ENCODE peak calls at places on chromosome 18, in seven cellular contexts. R is AG04450, W is astrocyte of the spinal cord, S is HepG2, B is small intestine, Z is neuronal stem cell, V is cardiac fibroblast. U is an unnamed sample.

GRCh38 chr18:48566588-48566987 is 27.8 kb downstream of the CTIF start:
- DNase-seq in W (no peak), B (no peak), V (peak; percentile 31), R (no peak), Z (no peak), S (no peak), U (no peak)

GRCh38 chr18:8454136-8454535 is 155.1 kb upstream of the RAB12 start:
- DNase-seq in Z (no peak), R (no peak), W (no peak), V (no peak), S (no peak), B (no peak), U (no peak)

GRCh38 chr18:69138088-69138487 is 262.6 kb upstream of the DOK6 start:
- DNase-seq in Z (no peak), V (no peak), W (no peak), R (no peak), B (no peak), S (no peak), U (no peak)

GRCh38 chr18:69064063-69064462 is 266.2 kb downstream of the CCDC102B start:
- DNase-seq in S (no peak), Z (no peak), W (no peak), R (no peak), B (no peak), V (no peak), U (no peak)

GRCh38 chr18:70132999-70133398 is 72.5 kb downstream of the RTTN start:
- DNase-seq in S (peak; percentile 10), R (peak; percentile 86), Z (no peak), W (peak; percentile 95), V (peak; percentile 71), B (no peak), U (no peak)

GRCh38 chr18:58069104-58069503 is 25.1 kb downstream of the NEDD4L start:
- DNase-seq in Z (no peak), S (no peak), V (no peak), R (no peak), B (no peak), W (no peak), U (no peak)

GRCh38 chr18:44938396-44939036 is 257.8 kb downstream of the SETBP1 start:
- DNase-seq in Z (no peak), B (peak; percentile 90), W (no peak), S (no peak), R (no peak), V (no peak), U (no peak)

GRCh38 chr18:13221821-13222220 is 3.3 kb downstream of the LDLRAD4 start:
- DNase-seq in Z (no peak), R (no peak), V (peak; percentile 33), W (peak; percentile 38), S (no peak), B (peak; percentile 26), U (peak; percentile 76)

GRCh38 chr18:55018602-55019001 is 59.3 kb upstream of the CCDC68 start:
- DNase-seq in V (peak; percentile 70), S (no peak), B (no peak), Z (no peak), W (peak; percentile 73), R (no peak), U (no peak)

GRCh38 chr18:12883003-12883683 is 894 bp downstream of the PTPN2 start:
- DNase-seq in R (no peak), B (no peak), Z (no peak), V (no peak), W (no peak), S (no peak), U (no peak)

GRCh38 chr18:62784966-62785413 is 69.6 kb downstream of the PHLPP1 start:
- DNase-seq in Z (no peak), S (no peak), R (no peak), B (no peak), V (peak; percentile 47), W (peak; percentile 40), U (no peak)

GRCh38 chr18:46767217-46767616 is 10.4 kb upstream of the ST8SIA5 start:
- DNase-seq in R (no peak), S (no peak), V (no peak), W (no peak), B (no peak), Z (no peak), U (no peak)

GRCh38 chr18:32249147-32249546 is 59.3 kb downstream of the MEP1B start:
- DNase-seq in B (no peak), V (no peak), R (no peak), S (no peak), Z (no peak), W (no peak), U (no peak)

GRCh38 chr18:73283788-73284187 is 416.0 kb upstream of the NETO1 start:
- DNase-seq in B (no peak), W (peak; percentile 87), R (peak; percentile 36), S (no peak), Z (no peak), V (peak; percentile 4), U (no peak)

GRCh38 chr18:79393626-79394401 is 1.9 kb upstream of the NFATC1 start:
- DNase-seq in R (peak; percentile 20), V (peak; percentile 95), W (peak; percentile 88), S (peak; percentile 28), B (peak; percentile 57), Z (no peak), U (peak; percentile 96)

GRCh38 chr18:59927246-59927825 is 27.5 kb downstream of the PMAIP1 start:
- DNase-seq in Z (no peak), R (no peak), S (no peak), W (no peak), V (peak; percentile 55), B (peak; percentile 15), U (no peak)

GRCh38 chr18:23143871-23144270 is 8.6 kb downstream of the CABLES1 start:
- DNase-seq in W (peak; percentile 17), S (no peak), Z (no peak), R (no peak), V (peak; percentile 52), B (no peak), U (no peak)

GRCh38 chr18:28689591-28689990 is 512.7 kb upstream of the CDH2 start:
- DNase-seq in B (no peak), Z (no peak), R (no peak), W (peak; percentile 23), S (no peak), V (no peak), U (no peak)

GRCh38 chr18:24463233-24463775 is 2.9 kb downstream of the HRH4 start:
- DNase-seq in B (no peak), Z (no peak), V (no peak), R (no peak), W (no peak), S (no peak), U (no peak)

GRCh38 chr18:32450874-32451273 is 19.8 kb downstream of the GAREM1 start:
- DNase-seq in V (no peak), R (no peak), S (no peak), B (no peak), W (no peak), Z (no peak), U (no peak)

GRCh38 chr18:54434453-54434852 is 76.7 kb downstream of the C18orf54 start:
- DNase-seq in B (no peak), V (no peak), W (no peak), S (no peak), Z (no peak), R (no peak), U (no peak)

GRCh38 chr18:9737814-9738160 is 29.7 kb downstream of the RAB31 start:
- DNase-seq in W (peak; percentile 51), V (no peak), B (peak; percentile 15), S (no peak), Z (no peak), R (no peak), U (peak; percentile 52)

GRCh38 chr18:76715012-76715608 is 107.2 kb upstream of the ZNF236 start:
- DNase-seq in R (no peak), W (no peak), Z (no peak), V (no peak), B (no peak), S (no peak), U (no peak)

GRCh38 chr18:49731421-49731841 is 81.9 kb downstream of the ACAA2 start:
- DNase-seq in S (peak; percentile 45), B (no peak), Z (no peak), W (no peak), V (no peak), R (no peak), U (no peak)

GRCh38 chr18:49731860-49732311 is 81.4 kb downstream of the ACAA2 start:
- DNase-seq in V (no peak), B (no peak), Z (no peak), W (no peak), S (peak; percentile 48), R (no peak), U (no peak)

GRCh38 chr18:49733321-49733720 is 80.0 kb downstream of the ACAA2 start:
- DNase-seq in S (no peak), B (no peak), Z (no peak), W (peak; percentile 37), R (no peak), V (no peak), U (no peak)

GRCh38 chr18:49728542-49728941 is 84.8 kb downstream of the ACAA2 start:
- DNase-seq in B (peak; percentile 61), R (no peak), S (peak; percentile 35), Z (no peak), V (peak; percentile 56), W (peak; percentile 30), U (no peak)

GRCh38 chr18:49730951-49731391 is 82.4 kb downstream of the ACAA2 start:
- DNase-seq in R (no peak), S (no peak), V (no peak), B (peak; percentile 74), Z (no peak), W (no peak), U (no peak)
- H3K4me3 ChIP-seq in R (no peak overlapping the region), S (no peak overlapping the region), V (no peak overlapping the region), B (no peak overlapping the region), Z (no peak overlapping the region), W (no peak overlapping the region), U (no peak overlapping the region)

GRCh38 chr18:500230-500555 is 308 bp downstream of the COLEC12 start:
- DNase-seq in W (peak; percentile 53), V (peak; percentile 59), S (no peak), B (no peak), R (no peak), Z (peak; percentile 23), U (no peak)
- H3K4me3 ChIP-seq in W (peak overlapping the region; percentile 59), V (peak overlapping the region; percentile 41), S (peak overlapping the region; percentile 23), B (peak overlapping the region; percentile 33), R (peak overlapping the region; percentile 64), Z (peak overlapping the region; percentile 31), U (peak overlapping the region; percentile 47)

GRCh38 chr18:1147616-1148184 is 243.0 kb downstream of the ADCYAP1 start:
- DNase-seq in R (no peak), V (no peak), W (no peak), Z (no peak), S (no peak), B (no peak), U (no peak)
- H3K4me3 ChIP-seq in R (no peak overlapping the region), V (no peak overlapping the region), W (no peak overlapping the region), Z (no peak overlapping the region), S (no peak overlapping the region), B (no peak overlapping the region), U (no peak overlapping the region)

GRCh38 chr18:37861981-37862380 is 296.4 kb upstream of the CELF4 start:
- DNase-seq in V (no peak), R (no peak), W (no peak), Z (no peak), S (no peak), B (no peak), U (no peak)
- H3K4me3 ChIP-seq in V (no peak overlapping the region), R (no peak overlapping the region), W (no peak overlapping the region), Z (no peak overlapping the region), S (no peak overlapping the region), B (no peak overlapping the region), U (no peak overlapping the region)

U was measured in right atrium auricular region.